ENCODE peak calls at places on chromosomes 11 and 22, in four cellular contexts. I is cardiac muscle cell, Q is AG09309, E is GM12865. M is an unnamed sample.

GRCh38 chr11:134761926-134762247 is 349.8 kb upstream of the B3GAT1 start:
- DNase-seq in E (no peak), I (no peak), Q (no peak), M (no peak)

GRCh38 chr11:111088872-111089271 is 156.7 kb upstream of the POU2AF2 start:
- DNase-seq in Q (no peak), E (no peak), I (no peak), M (no peak)

GRCh38 chr11:21975242-21975641 is 217.6 kb upstream of the ANO5 start:
- DNase-seq in Q (no peak), E (no peak), I (no peak), M (no peak)

GRCh38 chr22:46563381-46564083 is 26.1 kb upstream of the CELSR1 start:
- DNase-seq in E (peak), I (peak), Q (no peak), M (peak)

GRCh38 chr11:5282652-5283051 is 12.9 kb upstream of the HBE1 start:
- DNase-seq in E (no peak), I (no peak), Q (no peak), M (no peak)

GRCh38 chr11:113341388-113342165 is 27.2 kb downstream of the TTC12 start:
- DNase-seq in I (no peak), E (no peak), Q (no peak), M (no peak)

GRCh38 chr11:62656801-62657429 is 3.8 kb upstream of the INTS5 start:
- DNase-seq in Q (no peak), E (no peak), I (no peak), M (no peak)

GRCh38 chr22:32533265-32534068 is 58.9 kb downstream of the FBXO7 start:
- DNase-seq in I (peak), Q (no peak), E (no peak), M (no peak)

GRCh38 chr11:8615633-8616032 is 21.6 kb upstream of the STK33 start:
- DNase-seq in E (no peak), I (no peak), Q (no peak), M (no peak)

GRCh38 chr22:49954354-49954753 is 6.2 kb upstream of the PIM3 start:
- DNase-seq in Q (no peak), I (no peak), E (no peak), M (no peak)

GRCh38 chr22:37533995-37534394 is 14.8 kb upstream of the CARD10 start:
- DNase-seq in E (peak), I (peak), Q (no peak), M (no peak)

GRCh38 chr22:48428556-48429371 is 1398.9 kb downstream of the BRD1 start:
- DNase-seq in I (no peak), Q (no peak), E (no peak), M (no peak)

GRCh38 chr11:26976389-26976788 is 17.5 kb upstream of the FIBIN start:
- DNase-seq in E (no peak), I (peak), Q (peak), M (no peak)

GRCh38 chr22:37162221-37163095 is 12.7 kb upstream of the IL2RB start:
- DNase-seq in I (no peak), Q (no peak), E (peak), M (no peak)

GRCh38 chr11:67119577-67120391 is 721 bp downstream of the KDM2A start:
- DNase-seq in I (peak), E (peak), Q (no peak), M (no peak)

GRCh38 chr11:67118059-67118766 is 850 bp upstream of the KDM2A start:
- DNase-seq in Q (no peak), E (peak), I (peak), M (peak)

GRCh38 chr11:67120456-67120855 is 1.4 kb downstream of the KDM2A start:
- DNase-seq in Q (no peak), E (no peak), I (no peak), M (no peak)

GRCh38 chr11:67117667-67118058 is 1.4 kb upstream of the KDM2A start:
- DNase-seq in I (peak), E (peak), Q (no peak), M (peak)

DNA sequence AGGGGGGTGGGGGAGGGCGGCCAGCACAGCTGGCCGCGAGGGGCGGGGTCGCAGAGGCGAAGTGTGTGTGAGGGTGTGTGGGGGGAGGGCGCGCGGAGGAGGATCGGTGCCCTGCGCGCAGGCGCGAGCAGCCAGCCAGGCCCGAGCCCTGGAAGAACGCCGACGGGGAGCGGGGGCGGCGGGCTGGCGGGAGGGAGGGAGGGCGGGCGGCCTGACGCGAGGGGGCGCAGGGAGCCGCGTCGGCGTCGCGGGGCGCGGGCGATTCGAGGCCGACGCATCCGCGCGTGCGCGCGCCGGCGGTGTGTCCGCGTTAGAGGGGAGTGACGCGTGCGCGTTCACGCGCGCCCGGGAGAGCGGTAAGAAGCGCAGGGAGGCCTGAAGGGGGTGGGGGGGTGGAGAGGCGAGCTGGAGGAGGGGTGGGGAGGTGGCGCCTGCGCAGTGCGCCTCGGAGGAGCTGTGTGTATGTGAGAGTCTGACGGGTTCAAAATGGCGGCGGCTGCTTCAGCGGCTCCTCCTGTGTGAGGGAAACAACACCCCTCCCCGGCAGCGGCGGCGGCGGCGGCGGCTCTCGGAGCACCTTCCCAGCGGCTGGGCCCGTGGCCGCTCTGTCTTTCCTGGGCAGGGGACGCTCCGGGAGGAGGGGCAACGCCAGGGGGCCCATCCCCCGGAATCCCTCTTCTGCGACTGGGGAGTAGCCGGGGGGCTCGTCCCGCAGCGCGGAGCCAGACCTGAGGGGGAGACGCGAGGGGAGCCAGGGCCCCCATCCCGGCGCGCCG is at the start of gene KDM2A:
- DNase-seq in I (peak), E (peak), Q (peak), M (peak)
- TF ChIP-seq CTCF in I (no peak), E (peak), Q (no peak), M (no peak)

GRCh38 chr11:106236295-106236694 is 158.8 kb downstream of the AASDHPPT start:
- DNase-seq in Q (no peak), I (no peak), E (no peak), M (no peak)

GRCh38 chr11:106234794-106235193 is 157.3 kb downstream of the AASDHPPT start:
- DNase-seq in I (no peak), E (no peak), Q (no peak), M (no peak)

GRCh38 chr11:106233191-106233590 is 155.7 kb downstream of the AASDHPPT start:
- DNase-seq in I (no peak), E (no peak), Q (no peak), M (no peak)

GRCh38 chr11:106228996-106229395 is 151.5 kb downstream of the AASDHPPT start:
- DNase-seq in I (peak), E (no peak), Q (no peak), M (no peak)

DNA sequence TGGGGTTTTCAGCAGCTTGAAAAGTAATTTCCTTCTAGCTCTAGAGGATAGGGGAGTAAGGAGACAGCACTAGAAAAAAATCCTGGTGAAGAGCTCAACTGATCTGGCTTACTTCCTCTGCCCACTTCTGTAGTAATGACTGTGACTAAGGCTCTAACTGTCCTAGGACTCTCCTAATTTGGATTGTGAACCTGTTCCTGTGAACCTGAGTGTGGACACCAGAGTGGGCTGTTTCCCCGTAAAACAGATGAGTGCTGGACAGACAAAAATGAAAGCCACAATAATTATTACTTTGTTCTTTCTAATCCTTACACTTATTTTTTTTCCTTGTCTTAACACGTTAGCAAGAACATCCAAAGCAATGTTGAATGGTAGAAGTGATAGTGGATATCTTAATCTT is 154.1 kb downstream of the AASDHPPT start:
- DNase-seq in I (peak), E (no peak), Q (peak), M (no peak)
- TF ChIP-seq CTCF in I (peak), E (no peak), Q (peak), M (no peak)

DNA sequence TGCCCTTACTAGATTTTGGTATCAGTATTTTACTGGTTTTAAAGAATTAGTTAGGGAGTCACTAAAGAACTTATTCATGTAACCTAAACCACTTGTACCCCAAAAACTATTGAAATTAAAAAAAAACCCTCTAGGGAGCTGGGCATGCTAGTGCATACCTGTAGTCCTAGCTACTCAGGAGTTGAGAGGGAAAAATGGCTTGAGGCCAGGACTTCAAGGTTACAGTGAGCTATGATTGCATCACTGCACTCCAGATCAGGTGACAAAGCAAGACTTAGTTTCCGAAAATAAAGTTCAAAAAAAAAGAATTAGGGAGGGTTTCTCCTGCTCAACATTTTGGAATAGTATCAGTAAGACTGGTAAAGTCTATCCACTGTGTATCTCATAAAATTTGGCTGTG is 364.4 kb upstream of the LUZP2 start:
- DNase-seq in I (no peak), Q (no peak), E (no peak), M (no peak)
- TF ChIP-seq CTCF in I (no peak), Q (no peak), E (no peak), M (no peak)

GRCh38 chr11:17471501-17471900 is 5.1 kb downstream of the ABCC8 start:
- DNase-seq in I (no peak), Q (no peak), E (peak), M (no peak)
- TF ChIP-seq CTCF in I (no peak), Q (no peak), E (no peak), M (no peak)

GRCh38 chr11:58561394-58562102 is 14.1 kb downstream of the LPXN start:
- DNase-seq in Q (no peak), E (no peak), I (no peak), M (no peak)
- TF ChIP-seq CTCF in Q (no peak), E (no peak), I (no peak), M (no peak)

GRCh38 chr11:30826911-30827310 is 240.8 kb upstream of the MPPED2 start:
- DNase-seq in E (no peak), I (no peak), Q (no peak), M (no peak)

GRCh38 chr11:30825723-30826122 is 239.6 kb upstream of the MPPED2 start:
- DNase-seq in Q (no peak), I (no peak), E (no peak), M (no peak)

DNA sequence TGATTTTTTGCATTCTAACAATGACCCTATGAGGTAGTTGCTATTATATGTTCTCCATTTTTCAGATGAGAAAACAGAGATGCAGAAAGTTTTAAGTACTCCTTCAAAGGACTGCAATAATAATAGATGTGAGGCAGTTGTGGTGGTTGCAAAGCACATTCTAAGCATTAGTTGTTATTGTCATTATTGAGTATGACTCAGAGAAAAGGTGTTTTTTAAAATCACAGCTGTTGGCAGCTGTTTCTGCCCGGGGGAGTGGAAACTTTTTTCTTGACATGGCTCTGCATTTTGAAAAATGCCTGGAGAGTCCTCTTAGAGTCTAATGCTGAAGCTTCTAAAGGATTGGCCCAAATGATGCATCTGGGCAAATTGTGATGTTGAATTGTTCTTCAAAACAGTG is 244.5 kb upstream of the MPPED2 start:
- DNase-seq in Q (no peak), E (no peak), I (no peak), M (no peak)
- TF ChIP-seq CTCF in Q (no peak), E (no peak), I (no peak), M (no peak)